ENCODE peak calls at places on chromosomes 3 and 15, in four cellular contexts. One of them, this sample, is unnamed.

GRCh38 chr3:124860599-124860998 is 26.6 kb downstream of the ITGB5 start:
- DNase-seq in A549: peak; percentile 94
- DNase-seq in heart right ventricle: peak; percentile 29
- DNase-seq in neuronal stem cell: no peak
- DNase-seq in this sample: no peak

GRCh38 chr3:107271787-107272387 is 105.4 kb upstream of the CCDC54 start:
- DNase-seq in A549: peak; percentile 41
- DNase-seq in heart right ventricle: no peak
- DNase-seq in neuronal stem cell: no peak
- DNase-seq in this sample: peak; percentile 60

GRCh38 chr3:8842293-8842692 is 72.9 kb upstream of the OXTR start:
- DNase-seq in A549: no peak
- DNase-seq in heart right ventricle: no peak
- DNase-seq in neuronal stem cell: no peak
- DNase-seq in this sample: no peak

GRCh38 chr3:116350119-116350733 is 95.1 kb downstream of the LSAMP start:
- DNase-seq in A549: no peak
- DNase-seq in heart right ventricle: no peak
- DNase-seq in neuronal stem cell: no peak
- DNase-seq in this sample: no peak

GRCh38 chr3:151178208-151178845 is 24.7 kb downstream of the GPR171 start:
- DNase-seq in A549: no peak
- DNase-seq in heart right ventricle: no peak
- DNase-seq in neuronal stem cell: no peak
- DNase-seq in this sample: no peak

GRCh38 chr3:187685948-187686347 is 15.8 kb upstream of the SST start:
- DNase-seq in A549: no peak
- DNase-seq in heart right ventricle: no peak
- DNase-seq in neuronal stem cell: no peak
- DNase-seq in this sample: peak; percentile 93

GRCh38 chr3:52070724-52071621 is 14.6 kb upstream of the DUSP7 start:
- DNase-seq in A549: no peak
- DNase-seq in heart right ventricle: peak; percentile 60
- DNase-seq in neuronal stem cell: no peak
- DNase-seq in this sample: no peak

GRCh38 chr15:69841046-69841828 is 256.5 kb downstream of the TLE3 start:
- DNase-seq in A549: no peak
- DNase-seq in heart right ventricle: no peak
- DNase-seq in neuronal stem cell: no peak
- DNase-seq in this sample: no peak

GRCh38 chr15:42608767-42609488 is 33.5 kb downstream of the STARD9 start:
- DNase-seq in A549: no peak
- DNase-seq in heart right ventricle: no peak
- DNase-seq in neuronal stem cell: no peak
- DNase-seq in this sample: no peak

GRCh38 chr3:156474560-156475389 is 80.1 kb downstream of the SSR3 start:
- DNase-seq in A549: no peak
- DNase-seq in heart right ventricle: no peak
- DNase-seq in neuronal stem cell: peak; percentile 30
- DNase-seq in this sample: no peak

GRCh38 chr15:73602444-73602843 is 30.7 kb downstream of the NPTN start:
- DNase-seq in A549: no peak
- DNase-seq in heart right ventricle: no peak
- DNase-seq in neuronal stem cell: no peak
- DNase-seq in this sample: no peak

GRCh38 chr3:60742606-60743145 is 508.6 kb downstream of the FHIT start:
- DNase-seq in A549: peak; percentile 9
- DNase-seq in heart right ventricle: no peak
- DNase-seq in neuronal stem cell: peak; percentile 33
- DNase-seq in this sample: peak; percentile 88

GRCh38 chr15:38128389-38128788 is 124.2 kb upstream of the SPRED1 start:
- DNase-seq in A549: no peak
- DNase-seq in heart right ventricle: no peak
- DNase-seq in neuronal stem cell: no peak
- DNase-seq in this sample: no peak

GRCh38 chr3:120448707-120449650 is 1.8 kb downstream of the FSTL1 start:
- DNase-seq in A549: peak; percentile 42
- DNase-seq in heart right ventricle: no peak
- DNase-seq in neuronal stem cell: no peak
- DNase-seq in this sample: peak; percentile 63

GRCh38 chr15:100207053-100207452 is 134.7 kb downstream of the ADAMTS17 start:
- DNase-seq in A549: no peak
- DNase-seq in heart right ventricle: no peak
- DNase-seq in neuronal stem cell: no peak
- DNase-seq in this sample: peak; percentile 70

GRCh38 chr15:50415752-50416404 is 8.3 kb upstream of the USP8 start:
- DNase-seq in A549: peak; percentile 47
- DNase-seq in heart right ventricle: no peak
- DNase-seq in neuronal stem cell: no peak
- DNase-seq in this sample: no peak

GRCh38 chr3:149128856-149129255 is 582 bp upstream of the HPS3 start:
- DNase-seq in A549: no peak
- DNase-seq in heart right ventricle: no peak
- DNase-seq in neuronal stem cell: no peak
- DNase-seq in this sample: no peak

GRCh38 chr15:63452552-63453136 is 51.7 kb upstream of the USP3 start:
- DNase-seq in A549: no peak
- DNase-seq in heart right ventricle: no peak
- DNase-seq in neuronal stem cell: no peak
- DNase-seq in this sample: no peak

GRCh38 chr3:196631655-196632032 is 7.8 kb upstream of the NRROS start:
- DNase-seq in A549: no peak
- DNase-seq in heart right ventricle: no peak
- DNase-seq in neuronal stem cell: no peak
- DNase-seq in this sample: no peak

GRCh38 chr3:196632033-196632751 is 7.3 kb upstream of the NRROS start:
- DNase-seq in A549: peak; percentile 70
- DNase-seq in heart right ventricle: peak; percentile 86
- DNase-seq in neuronal stem cell: peak; percentile 84
- DNase-seq in this sample: peak; percentile 82

GRCh38 chr3:196634851-196635250 is 4.6 kb upstream of the NRROS start:
- DNase-seq in A549: no peak
- DNase-seq in heart right ventricle: no peak
- DNase-seq in neuronal stem cell: no peak
- DNase-seq in this sample: no peak

GRCh38 chr3:196634224-196634623 is 5.3 kb upstream of the NRROS start:
- DNase-seq in A549: no peak
- DNase-seq in heart right ventricle: no peak
- DNase-seq in neuronal stem cell: no peak
- DNase-seq in this sample: peak; percentile 31

DNA sequence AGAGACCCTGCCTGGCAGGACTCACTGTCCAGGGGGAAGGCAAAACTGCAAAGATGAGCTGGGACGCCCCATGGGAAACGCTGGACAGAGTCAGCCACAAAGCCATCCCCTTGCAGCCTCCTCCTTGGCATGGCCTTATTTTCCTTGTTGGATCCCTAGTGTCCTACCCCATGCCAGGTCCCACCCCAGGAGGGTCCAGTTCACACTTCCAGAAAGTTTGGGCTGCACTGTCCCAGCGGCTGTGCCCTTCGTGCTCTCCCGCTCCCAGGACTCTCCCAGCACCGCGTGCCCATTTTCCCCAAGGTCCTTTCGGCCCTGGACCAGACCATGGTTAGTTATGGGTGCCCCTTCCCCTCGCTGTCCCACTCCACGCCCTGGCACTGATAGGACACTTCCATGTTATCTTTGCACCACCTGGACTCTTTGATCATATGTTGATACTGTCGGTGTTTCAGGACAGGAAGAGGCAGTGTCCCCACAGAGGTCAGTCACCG is 5.8 kb upstream of the NRROS start:
- DNase-seq in A549: no peak
- DNase-seq in heart right ventricle: no peak
- DNase-seq in neuronal stem cell: no peak
- DNase-seq in this sample: no peak
- H3K4me1 ChIP-seq in A549: peaks cover 3% of the 10 kb centered on the region
- H3K4me1 ChIP-seq in heart right ventricle: peaks cover 7% of the 10 kb centered on the region
- H3K4me1 ChIP-seq in neuronal stem cell: peaks cover 14% of the 10 kb centered on the region
- H3K4me1 ChIP-seq in this sample: peaks cover 8% of the 10 kb centered on the region

GRCh38 chr3:141365206-141365605 is 3.1 kb upstream of the ZBTB38 start:
- DNase-seq in A549: no peak
- DNase-seq in heart right ventricle: no peak
- DNase-seq in neuronal stem cell: no peak
- DNase-seq in this sample: no peak
- H3K4me1 ChIP-seq in A549: peaks cover 66% of the 10 kb centered on the region
- H3K4me1 ChIP-seq in heart right ventricle: peaks cover 38% of the 10 kb centered on the region
- H3K4me1 ChIP-seq in neuronal stem cell: peaks cover 25% of the 10 kb centered on the region
- H3K4me1 ChIP-seq in this sample: peaks cover 23% of the 10 kb centered on the region

GRCh38 chr3:194687638-194688206 is 2.0 kb downstream of the FAM43A start:
- DNase-seq in A549: peak; percentile 76
- DNase-seq in heart right ventricle: peak; percentile 75
- DNase-seq in neuronal stem cell: peak; percentile 82
- DNase-seq in this sample: peak; percentile 82

GRCh38 chr3:194685723-194686413 is at the start of gene FAM43A:
- DNase-seq in A549: peak; percentile 90
- DNase-seq in heart right ventricle: peak; percentile 95
- DNase-seq in neuronal stem cell: peak; percentile 67
- DNase-seq in this sample: peak; percentile 95

GRCh38 chr3:194688207-194688711 is 2.6 kb downstream of the FAM43A start:
- DNase-seq in A549: no peak
- DNase-seq in heart right ventricle: peak; percentile 44
- DNase-seq in neuronal stem cell: peak; percentile 11
- DNase-seq in this sample: peak; percentile 54

GRCh38 chr3:194686414-194686815 is 732 bp downstream of the FAM43A start:
- DNase-seq in A549: no peak
- DNase-seq in heart right ventricle: no peak
- DNase-seq in neuronal stem cell: no peak
- DNase-seq in this sample: no peak

GRCh38 chr3:194686816-194687637 is 1.3 kb downstream of the FAM43A start:
- DNase-seq in A549: no peak
- DNase-seq in heart right ventricle: peak; percentile 77
- DNase-seq in neuronal stem cell: peak; percentile 70
- DNase-seq in this sample: peak; percentile 51
- H3K4me1 ChIP-seq in A549: peaks cover 44% of the 10 kb centered on the region
- H3K4me1 ChIP-seq in heart right ventricle: peaks cover 23% of the 10 kb centered on the region
- H3K4me1 ChIP-seq in neuronal stem cell: peaks cover 4% of the 10 kb centered on the region
- H3K4me1 ChIP-seq in this sample: peaks cover 30% of the 10 kb centered on the region

GRCh38 chr3:100637197-100637631 is 27.8 kb downstream of the ADGRG7 start:
- DNase-seq in A549: peak; percentile 62
- DNase-seq in heart right ventricle: no peak
- DNase-seq in neuronal stem cell: no peak
- DNase-seq in this sample: peak; percentile 8
- H3K4me1 ChIP-seq in A549: peaks cover 11% of the 10 kb centered on the region
- H3K4me1 ChIP-seq in heart right ventricle: no peaks in the 10 kb centered on the region
- H3K4me1 ChIP-seq in neuronal stem cell: no peaks in the 10 kb centered on the region
- H3K4me1 ChIP-seq in this sample: peaks cover 2% of the 10 kb centered on the region

This sample was measured in trophoblast cell.